ENCODE peak calls at places on chromosomes 6 and 20, in four cellular contexts. O is H1, A is K562, E is HepG2. X is an unnamed sample.

GRCh38 chr6:106163446-106163965 is 77.4 kb downstream of the PRDM1 start:
- DNase-seq in O (no peak), E (no peak), A (no peak), X (peak; percentile 69)

GRCh38 chr6:44078795-44079671 is 48.2 kb downstream of the MRPL14 start:
- DNase-seq in O (no peak), E (peak; percentile 79), A (peak; percentile 80), X (no peak)

GRCh38 chr20:3890999-3891929 is 2.1 kb downstream of the PANK2 start:
- DNase-seq in A (no peak), O (no peak), E (no peak), X (no peak)

GRCh38 chr6:36984581-36985383 is 1.2 kb downstream of the MTCH1 start:
- DNase-seq in O (peak; percentile 43), E (no peak), A (peak; percentile 68), X (no peak)

GRCh38 chr6:22001336-22002027 is 295.4 kb downstream of the PRL start:
- DNase-seq in A (no peak), E (no peak), O (no peak), X (no peak)

GRCh38 chr6:105646391-105646867 is 243.5 kb upstream of the PREP start:
- DNase-seq in E (no peak), O (no peak), A (no peak), X (peak; percentile 100)

GRCh38 chr20:40305303-40305702 is 383.7 kb downstream of the MAFB start:
- DNase-seq in E (no peak), O (no peak), A (no peak), X (no peak)

GRCh38 chr20:57990396-57990987 is 238.0 kb downstream of the ANKRD60 start:
- DNase-seq in A (no peak), O (no peak), E (no peak), X (no peak)

GRCh38 chr20:64156136-64156885 is 7.9 kb upstream of the MYT1 start:
- DNase-seq in O (no peak), E (no peak), A (no peak), X (no peak)

GRCh38 chr6:155026366-155027045 is 31.4 kb downstream of the TIAM2 start:
- DNase-seq in A (no peak), O (peak; percentile 15), E (peak; percentile 41), X (no peak)

GRCh38 chr20:34768105-34768504 is 57.3 kb downstream of the NCOA6 start:
- DNase-seq in E (no peak), O (no peak), A (no peak), X (no peak)

GRCh38 chr20:32326507-32326851 is 31.7 kb upstream of the ASXL1 start:
- DNase-seq in E (peak; percentile 96), O (no peak), A (no peak), X (no peak)

GRCh38 chr6:6244624-6245023 is 75.8 kb downstream of the F13A1 start:
- DNase-seq in A (no peak), O (no peak), E (no peak), X (no peak)

GRCh38 chr6:53026526-53026925 is 31.4 kb upstream of the GSTA4 start:
- DNase-seq in E (no peak), O (no peak), A (no peak), X (no peak)

GRCh38 chr6:53027131-53027718 is 32.1 kb upstream of the GSTA4 start:
- DNase-seq in O (no peak), A (no peak), E (no peak), X (no peak)

GRCh38 chr6:53020005-53020744 is 25.1 kb upstream of the GSTA4 start:
- DNase-seq in E (no peak), A (peak; percentile 70), O (no peak), X (no peak)

GRCh38 chr6:53018443-53018842 is 23.4 kb upstream of the GSTA4 start:
- DNase-seq in O (no peak), E (no peak), A (no peak), X (no peak)

GRCh38 chr6:53023323-53023722 is 28.2 kb upstream of the GSTA4 start:
- DNase-seq in E (no peak), A (no peak), O (no peak), X (no peak)
- TF ChIP-seq GABPA in E (no peak), A (no peak), O (no peak), X (no peak)

DNA sequence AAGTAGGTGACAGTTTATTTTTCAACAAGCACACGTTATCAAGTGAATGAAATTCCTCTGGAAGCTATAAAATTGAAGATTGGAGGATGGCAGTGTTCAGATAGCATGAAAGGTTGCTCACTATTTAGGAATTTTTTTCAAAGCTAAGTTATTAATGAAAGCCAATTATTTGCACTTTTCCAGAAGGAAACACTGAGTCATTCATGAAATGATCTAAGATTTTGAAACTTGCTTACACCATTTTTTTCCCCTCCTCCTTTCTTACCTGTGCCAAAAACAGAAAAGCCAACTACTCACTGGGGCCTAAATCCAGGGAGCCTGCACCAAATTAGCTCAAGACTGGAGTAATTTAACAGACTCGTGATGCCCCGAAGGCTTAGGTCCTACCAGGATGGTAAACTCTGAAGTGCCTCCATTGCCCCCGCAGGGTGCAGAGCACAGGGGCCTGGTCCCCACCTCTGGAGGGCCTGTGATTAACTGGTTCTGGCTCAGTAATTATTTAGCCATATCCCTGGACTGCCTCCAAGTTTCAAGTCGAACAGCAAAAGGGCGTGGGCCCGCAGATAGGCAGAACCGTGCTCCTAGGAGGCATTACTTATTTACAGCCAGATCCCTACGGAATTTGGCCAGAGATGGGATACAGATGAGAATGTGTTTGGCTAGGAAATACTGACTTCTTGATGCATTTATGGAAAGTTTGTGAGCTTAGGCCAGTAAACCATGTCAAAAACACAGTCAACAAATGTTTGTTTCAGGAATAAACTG is 28.0 kb upstream of the ZNF217 start:
- DNase-seq in E (peak; percentile 45), A (peak; percentile 59), O (no peak), X (peak; percentile 59)
- TF ChIP-seq POLR2A in E (no peak), A (peak; percentile 10), O (no peak), X (no peak)

DNA sequence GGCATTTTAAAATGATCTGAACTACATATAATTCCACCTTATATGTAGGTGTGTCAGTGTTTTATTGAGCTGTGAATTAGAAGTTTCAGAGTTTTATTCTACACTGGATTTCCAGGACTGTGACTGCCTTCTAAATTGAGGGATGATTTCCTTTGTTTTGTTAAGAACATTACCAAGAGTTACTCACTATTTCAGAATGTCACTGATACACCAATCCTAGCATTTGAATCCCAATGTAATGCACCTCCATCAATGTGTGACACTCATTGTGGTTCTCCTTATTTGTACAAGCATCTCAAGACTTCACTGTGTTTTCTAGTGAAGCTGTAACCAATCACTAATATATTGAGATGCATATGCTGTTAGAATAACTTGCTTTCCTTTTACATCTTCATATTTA is 86.8 kb downstream of the PLCB1 start:
- DNase-seq in A (no peak), O (no peak), E (no peak), X (no peak)
- TF ChIP-seq YY1 in A (no peak), O (no peak), E (no peak), X (no peak)

GRCh38 chr6:8215631-8216030 is 113.3 kb upstream of the EEF1E1 start:
- DNase-seq in E (no peak), O (no peak), A (no peak), X (no peak)
- TF ChIP-seq GABPA in E (no peak), O (no peak), A (no peak), X (no peak)

X was measured in GM12878.